ENCODE peak calls at places on chromosomes 3 and 15, in six cellular contexts. W, R, Z, F, S and G are unnamed samples.

GRCh38 chr3:182182531-182182968 is 470.8 kb downstream of the SOX2 start:
- DNase-seq in S (peak), Z (no peak), R (no peak), F (peak), W (no peak), G (no peak)

GRCh38 chr15:34987623-34987981 is 485 bp downstream of the ZNF770 start:
- DNase-seq in F (no peak), R (no peak), S (no peak), Z (no peak), W (no peak), G (peak)

GRCh38 chr3:129366312-129366831 is 62.1 kb downstream of the EFCAB12 start:
- DNase-seq in R (no peak), S (no peak), F (no peak), Z (no peak), W (no peak), G (no peak)

GRCh38 chr3:162390891-162391290 is 894.3 kb downstream of the OTOL1 start:
- DNase-seq in S (no peak), W (no peak), Z (no peak), R (no peak), F (peak), G (no peak)

GRCh38 chr3:108410531-108410984 is 99.8 kb downstream of the MYH15 start:
- DNase-seq in Z (no peak), S (no peak), R (no peak), F (no peak), W (no peak), G (no peak)

GRCh38 chr3:151918253-151919029 is 45.0 kb downstream of the SUCNR1 start:
- DNase-seq in W (peak), Z (no peak), S (peak), R (peak), F (peak), G (peak)

GRCh38 chr3:115275897-115276296 is 128.8 kb upstream of the ZBTB20 start:
- DNase-seq in R (no peak), F (no peak), W (no peak), S (no peak), Z (no peak), G (no peak)

GRCh38 chr15:69573815-69574472 is 121.3 kb downstream of the RPLP1 start:
- DNase-seq in F (no peak), R (no peak), Z (no peak), S (no peak), W (no peak), G (no peak)

GRCh38 chr3:158709666-158710083 is 22.6 kb downstream of the RARRES1 start:
- DNase-seq in R (no peak), W (peak), F (no peak), Z (no peak), S (no peak), G (no peak)

GRCh38 chr3:101758224-101758623 is 20.8 kb upstream of the NXPE3 start:
- DNase-seq in F (no peak), Z (no peak), W (no peak), S (no peak), R (no peak), G (no peak)

GRCh38 chr15:68421798-68422402 is 10.1 kb downstream of the ITGA11 start:
- DNase-seq in W (no peak), R (no peak), S (no peak), Z (no peak), F (no peak), G (no peak)

GRCh38 chr3:121111914-121112612 is 204.1 kb downstream of the STXBP5L start:
- DNase-seq in S (no peak), F (no peak), R (no peak), Z (peak), W (peak), G (no peak)

GRCh38 chr3:118080886-118081285 is 953.8 kb downstream of the IGSF11 start:
- DNase-seq in R (no peak), W (no peak), Z (no peak), S (no peak), F (no peak), G (no peak)

GRCh38 chr3:13877911-13878710 is 1.8 kb downstream of the WNT7A start:
- DNase-seq in R (no peak), S (no peak), W (no peak), F (no peak), Z (no peak), G (peak)

GRCh38 chr3:51681453-51681852 is 10.4 kb downstream of the TEX264 start:
- DNase-seq in Z (no peak), R (no peak), W (no peak), F (no peak), S (no peak), G (no peak)

GRCh38 chr3:76040946-76041345 is 255.6 kb upstream of the ZNF717 start:
- DNase-seq in S (no peak), F (no peak), R (no peak), Z (no peak), W (no peak), G (no peak)

GRCh38 chr3:25453521-25454410 is 25.7 kb downstream of the RARB start:
- DNase-seq in Z (no peak), S (no peak), F (no peak), W (no peak), R (no peak), G (peak)

GRCh38 chr3:119945286-119945685 is 149.0 kb downstream of the GSK3B start:
- DNase-seq in W (peak), F (no peak), S (no peak), Z (no peak), R (no peak), G (peak)

GRCh38 chr15:80852676-80853075 is 73.5 kb downstream of the CEMIP start:
- DNase-seq in F (no peak), R (no peak), Z (no peak), W (no peak), S (no peak), G (no peak)

GRCh38 chr15:78035861-78036476 is 41.5 kb downstream of the TBC1D2B start:
- DNase-seq in F (no peak), W (peak), Z (no peak), S (no peak), R (no peak), G (no peak)

GRCh38 chr15:83567318-83567717 is 86.6 kb upstream of the ADAMTSL3 start:
- DNase-seq in W (no peak), F (no peak), R (no peak), S (peak), Z (no peak), G (no peak)

GRCh38 chr3:51710631-51711351 is 3.9 kb downstream of the GRM2 start:
- DNase-seq in S (no peak), F (no peak), Z (no peak), R (no peak), W (peak), G (peak)

GRCh38 chr15:25060472-25060803 is 105.7 kb downstream of the SNRPN start:
- DNase-seq in W (no peak), F (no peak), S (no peak), R (no peak), Z (no peak), G (no peak)

GRCh38 chr3:113166719-113167492 is 44.5 kb upstream of the BOC start:
- DNase-seq in F (no peak), R (no peak), Z (no peak), S (no peak), W (no peak), G (peak)

GRCh38 chr3:20811631-20812030 is 625.6 kb upstream of the SGO1 start:
- DNase-seq in W (no peak), Z (no peak), S (no peak), R (no peak), F (no peak), G (no peak)

GRCh38 chr3:50340404-50341329 is at the start of gene RASSF1:
- DNase-seq in W (peak), R (no peak), Z (no peak), F (no peak), S (no peak), G (no peak)

GRCh38 chr3:151124476-151124875 is 39.0 kb downstream of the MED12L start:
- DNase-seq in Z (no peak), F (no peak), R (no peak), W (no peak), S (no peak), G (no peak)

GRCh38 chr3:72171461-72171860 is 386.5 kb upstream of the PROK2 start:
- DNase-seq in S (no peak), W (no peak), R (no peak), Z (no peak), F (no peak), G (no peak)

GRCh38 chr3:35929158-35929557 is 289.8 kb downstream of the ARPP21 start:
- DNase-seq in F (no peak), S (no peak), Z (no peak), R (no peak), W (no peak), G (no peak)

GRCh38 chr3:152524198-152525140 is 255.7 kb downstream of the MBNL1 start:
- DNase-seq in S (no peak), Z (no peak), W (peak), F (peak), R (peak), G (peak)

GRCh38 chr3:119295816-119296484 is 1.8 kb downstream of the ARHGAP31 start:
- DNase-seq in Z (no peak), W (no peak), F (no peak), S (no peak), R (no peak), G (no peak)

GRCh38 chr3:123064506-123064905 is 2.3 kb upstream of the PDIA5 start:
- DNase-seq in Z (no peak), R (no peak), W (no peak), F (no peak), S (no peak), G (no peak)

GRCh38 chr3:10417849-10418248 is 87.5 kb downstream of the ATP2B2 start:
- DNase-seq in W (peak), R (peak), F (peak), S (no peak), Z (no peak), G (peak)

GRCh38 chr3:186583820-186584219 is 13.3 kb downstream of the DNAJB11 start:
- DNase-seq in Z (no peak), W (no peak), F (no peak), R (no peak), S (no peak), G (no peak)

DNA sequence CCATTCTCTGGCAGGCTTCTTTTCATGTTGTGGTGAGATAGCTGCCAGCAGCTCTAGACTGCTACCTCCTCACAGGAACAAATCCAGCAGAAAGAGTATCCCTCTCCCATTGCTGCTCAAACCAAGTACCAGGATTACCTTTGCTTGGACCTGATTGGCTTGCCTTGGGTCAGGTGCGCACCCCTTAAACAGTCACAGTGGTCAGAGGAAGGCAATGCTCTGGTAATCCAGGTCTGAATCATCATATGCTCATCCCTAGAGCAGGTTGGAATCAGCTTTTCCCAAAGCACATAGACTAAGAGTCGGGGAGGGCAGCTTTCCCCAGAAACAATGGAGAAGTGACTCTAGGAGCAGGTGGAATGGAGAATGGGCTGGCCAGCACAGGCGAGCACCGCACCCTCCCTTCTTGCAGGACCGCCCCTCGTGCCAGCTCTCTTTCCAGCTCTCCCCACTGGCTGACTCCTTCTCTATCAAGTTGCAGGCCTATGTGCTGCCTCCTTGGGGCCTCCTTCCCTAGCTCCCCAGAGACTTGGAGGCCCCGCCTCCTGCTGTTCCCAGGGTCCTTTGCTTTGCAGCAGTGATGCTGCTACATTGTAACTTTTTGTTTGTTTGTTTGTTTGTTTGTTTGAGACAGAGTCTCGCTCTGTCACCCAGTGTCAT is 29.9 kb upstream of the ADPGK start:
- DNase-seq in S (no peak), Z (no peak), R (no peak), F (no peak), W (no peak), G (no peak)
- TF ChIP-seq JUND in S (no peak), Z (no peak), R (no peak), F (no peak), W (no peak), G (no peak)

GRCh38 chr15:38202356-38202755 is 50.3 kb upstream of the SPRED1 start:
- DNase-seq in S (no peak), W (no peak), R (no peak), Z (no peak), F (no peak), G (no peak)

GRCh38 chr15:38196116-38196515 is 56.5 kb upstream of the SPRED1 start:
- DNase-seq in W (no peak), R (no peak), Z (no peak), S (no peak), F (no peak), G (no peak)

GRCh38 chr15:38205502-38206235 is 47.0 kb upstream of the SPRED1 start:
- DNase-seq in W (no peak), R (no peak), F (no peak), S (no peak), Z (no peak), G (no peak)

GRCh38 chr15:38197553-38197952 is 55.1 kb upstream of the SPRED1 start:
- DNase-seq in Z (no peak), R (no peak), S (no peak), F (no peak), W (no peak), G (no peak)

DNA sequence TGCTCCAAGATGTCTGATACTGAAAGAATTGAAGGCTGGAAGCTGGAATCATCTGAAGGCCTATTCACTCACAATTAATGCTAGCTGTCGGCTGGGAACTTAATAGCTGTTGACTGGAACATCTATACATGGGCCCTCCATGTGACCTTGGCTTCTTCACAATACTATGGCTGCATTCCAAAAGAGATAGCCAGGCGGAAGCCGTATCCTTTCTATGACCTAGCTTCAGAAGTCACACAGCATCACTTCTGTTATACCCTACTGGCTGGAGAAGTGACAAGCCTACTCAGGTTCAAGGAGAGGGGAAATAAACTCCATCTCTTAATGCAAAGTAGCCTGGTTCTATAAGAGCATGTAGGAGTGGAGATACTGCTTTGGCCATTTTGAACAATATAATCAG is 50.9 kb upstream of the SPRED1 start:
- DNase-seq in Z (no peak), W (no peak), S (no peak), F (no peak), R (no peak), G (no peak)
- TF ChIP-seq JUND in Z (no peak), W (no peak), S (no peak), F (no peak), R (no peak), G (no peak)

DNA sequence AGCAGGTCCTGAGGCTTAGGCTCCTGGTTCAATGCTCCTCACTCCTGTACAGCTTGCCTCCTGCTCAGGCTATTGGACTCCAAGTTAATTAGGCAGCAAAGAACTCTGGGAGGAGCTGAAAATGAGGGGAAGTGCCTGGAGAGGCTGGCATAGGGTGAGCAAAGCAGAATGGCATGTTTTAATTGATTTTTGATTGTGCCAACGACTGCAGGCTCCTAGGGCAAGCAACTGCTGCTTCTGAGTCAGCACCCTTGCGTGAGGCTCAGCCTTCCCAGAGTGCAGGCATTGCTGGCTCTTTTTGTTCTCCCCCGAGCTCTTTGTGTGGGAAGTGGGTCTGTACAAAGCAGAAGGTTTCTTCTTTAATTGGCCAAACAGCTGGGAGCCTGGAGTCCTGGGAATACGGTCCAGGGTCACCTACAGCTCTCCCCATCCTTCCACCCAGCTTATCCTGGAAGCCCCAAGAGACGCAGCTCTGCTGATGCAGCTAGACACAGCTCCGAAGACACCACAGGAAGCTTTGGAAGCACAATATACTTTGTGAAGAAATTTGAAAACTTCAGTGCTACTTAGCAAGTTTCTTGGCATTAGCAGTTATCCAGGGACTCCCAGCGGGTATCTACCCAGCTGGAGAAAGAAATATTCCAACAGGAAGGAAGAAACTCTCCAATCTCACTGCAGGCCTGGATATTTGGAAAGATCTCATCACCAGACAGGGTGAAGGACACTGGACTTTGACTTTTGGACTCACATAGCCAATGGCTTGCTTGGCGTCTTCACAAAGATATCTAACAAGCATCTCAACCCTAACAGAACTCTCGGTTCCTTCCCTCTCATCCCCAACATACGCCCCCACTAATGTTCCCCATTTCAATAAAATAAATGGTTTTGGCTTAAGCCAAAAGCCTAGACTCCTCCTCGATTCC is 76.8 kb downstream of the BDH1 start:
- DNase-seq in Z (no peak), S (no peak), R (peak), F (no peak), W (no peak), G (no peak)
- TF ChIP-seq JUND in Z (no peak), S (no peak), R (no peak), F (peak), W (no peak), G (no peak)

GRCh38 chr15:43518073-43518761 is 809 bp downstream of the MAP1A start:
- DNase-seq in S (no peak), Z (no peak), R (peak), F (no peak), W (peak), G (peak)
- TF ChIP-seq JUND in S (no peak), Z (no peak), R (no peak), F (no peak), W (no peak), G (no peak)

GRCh38 chr15:94300612-94301011 is 69.3 kb downstream of the MCTP2 start:
- DNase-seq in Z (no peak), W (no peak), S (no peak), F (no peak), R (no peak), G (no peak)

GRCh38 chr15:94294556-94294955 is 63.2 kb downstream of the MCTP2 start:
- DNase-seq in Z (no peak), F (no peak), R (no peak), W (no peak), S (no peak), G (no peak)

GRCh38 chr15:94297543-94297942 is 66.2 kb downstream of the MCTP2 start:
- DNase-seq in R (no peak), F (no peak), S (no peak), Z (no peak), W (no peak), G (no peak)

GRCh38 chr15:94295275-94295674 is 63.9 kb downstream of the MCTP2 start:
- DNase-seq in Z (no peak), S (no peak), F (no peak), R (no peak), W (no peak), G (no peak)

DNA sequence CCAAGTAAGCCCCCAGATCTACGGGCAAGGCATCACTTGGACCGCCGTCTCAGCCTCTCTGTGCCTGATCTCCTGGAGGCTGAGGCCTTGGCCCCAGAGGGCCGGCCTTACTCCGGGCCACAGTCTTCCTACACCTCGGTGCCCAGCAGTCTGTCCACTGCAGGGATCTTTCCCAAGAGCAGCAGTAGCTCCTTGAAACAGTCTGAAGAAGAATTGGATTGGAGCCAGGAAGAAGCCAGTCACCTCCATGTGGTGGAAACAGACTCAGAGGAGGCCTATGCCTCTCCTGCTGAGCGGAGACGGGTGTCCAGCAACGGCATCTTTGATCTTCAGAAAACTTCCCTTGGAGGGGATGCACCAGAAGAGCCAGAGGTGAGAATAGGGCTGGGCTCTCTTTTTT is 67.0 kb downstream of the MCTP2 start:
- DNase-seq in Z (no peak), S (no peak), F (no peak), W (no peak), R (no peak), G (no peak)
- TF ChIP-seq JUND in Z (no peak), S (no peak), F (no peak), W (no peak), R (no peak), G (no peak)

GRCh38 chr3:126135056-126135397 is 45.4 kb downstream of the ALDH1L1 start:
- DNase-seq in W (no peak), R (no peak), F (no peak), Z (no peak), S (no peak), G (peak)
- TF ChIP-seq JUND in W (no peak), R (no peak), F (no peak), Z (no peak), S (no peak), G (no peak)

GRCh38 chr15:90868261-90868689 is at the start of gene FURIN:
- DNase-seq in Z (no peak), R (peak), S (no peak), W (peak), F (peak), G (no peak)
- TF ChIP-seq JUND in Z (no peak), R (no peak), S (no peak), W (no peak), F (no peak), G (no peak)